ENCODE peak calls at places on chromosomes 7 and 10, in seven cellular contexts. W, L, O, M, P, S and H are unnamed samples.

GRCh38 chr10:70458329-70459060 is 17.0 kb upstream of the NODAL start:
- DNase-seq in O (peak), S (no peak), L (peak), W (peak), M (peak), P (peak), H (peak)

GRCh38 chr10:77846718-77847311 is 79.7 kb downstream of the DLG5 start:
- DNase-seq in S (peak), P (peak), O (peak), L (peak), M (peak), W (peak), H (peak)

GRCh38 chr7:77940647-77941046 is 142.1 kb downstream of the PHTF2 start:
- DNase-seq in P (no peak), M (peak), O (peak), S (peak), W (peak), L (peak), H (no peak)

GRCh38 chr7:82345886-82346285 is 97.7 kb downstream of the CACNA2D1 start:
- DNase-seq in M (no peak), O (no peak), P (no peak), S (no peak), W (no peak), L (no peak), H (no peak)

GRCh38 chr7:16268821-16269768 is 152.2 kb downstream of the CRPPA start:
- DNase-seq in O (no peak), W (peak), L (peak), M (peak), S (peak), P (no peak), H (no peak)

GRCh38 chr7:86199881-86200280 is 443.8 kb upstream of the GRM3 start:
- DNase-seq in O (no peak), W (no peak), M (no peak), P (no peak), L (no peak), S (no peak), H (no peak)

GRCh38 chr7:106858618-106859532 is 6.2 kb upstream of the PIK3CG start:
- DNase-seq in W (no peak), M (no peak), S (no peak), L (no peak), O (no peak), P (no peak), H (no peak)

GRCh38 chr7:151351967-151352366 is 10.4 kb downstream of the NUB1 start:
- DNase-seq in O (no peak), W (no peak), L (no peak), S (no peak), P (no peak), M (no peak), H (no peak)

GRCh38 chr10:100826983-100827818 is 81.8 kb downstream of the PAX2 start:
- DNase-seq in M (no peak), S (no peak), L (peak), W (no peak), O (no peak), P (peak), H (no peak)

GRCh38 chr10:5343979-5344378 is 20.8 kb upstream of the UCN3 start:
- DNase-seq in S (no peak), M (no peak), P (no peak), W (no peak), O (no peak), L (no peak), H (no peak)

GRCh38 chr7:121913947-121914346 is 41.0 kb downstream of the PTPRZ1 start:
- DNase-seq in P (no peak), M (no peak), O (no peak), L (no peak), S (no peak), W (no peak), H (no peak)

GRCh38 chr10:130742936-130743675 is 568.4 kb downstream of the TCERG1L start:
- DNase-seq in S (no peak), W (no peak), M (no peak), L (peak), P (peak), O (no peak), H (peak)

GRCh38 chr10:100749309-100750217 is 4.2 kb downstream of the PAX2 start:
- DNase-seq in O (peak), M (no peak), S (no peak), P (no peak), L (no peak), W (no peak), H (peak)

GRCh38 chr7:30244340-30244739 is 40.1 kb upstream of the ZNRF2 start:
- DNase-seq in M (no peak), P (no peak), L (no peak), S (no peak), W (no peak), O (no peak), H (no peak)

GRCh38 chr7:80392229-80393169 is 119.4 kb downstream of the GNAT3 start:
- DNase-seq in O (no peak), P (no peak), M (peak), S (no peak), W (peak), L (no peak), H (no peak)
- H2AK5ac ChIP-seq in O (no peak), P (no peak), M (no peak), S (no peak), W (no peak), L (no peak), H (no peak)

DNA sequence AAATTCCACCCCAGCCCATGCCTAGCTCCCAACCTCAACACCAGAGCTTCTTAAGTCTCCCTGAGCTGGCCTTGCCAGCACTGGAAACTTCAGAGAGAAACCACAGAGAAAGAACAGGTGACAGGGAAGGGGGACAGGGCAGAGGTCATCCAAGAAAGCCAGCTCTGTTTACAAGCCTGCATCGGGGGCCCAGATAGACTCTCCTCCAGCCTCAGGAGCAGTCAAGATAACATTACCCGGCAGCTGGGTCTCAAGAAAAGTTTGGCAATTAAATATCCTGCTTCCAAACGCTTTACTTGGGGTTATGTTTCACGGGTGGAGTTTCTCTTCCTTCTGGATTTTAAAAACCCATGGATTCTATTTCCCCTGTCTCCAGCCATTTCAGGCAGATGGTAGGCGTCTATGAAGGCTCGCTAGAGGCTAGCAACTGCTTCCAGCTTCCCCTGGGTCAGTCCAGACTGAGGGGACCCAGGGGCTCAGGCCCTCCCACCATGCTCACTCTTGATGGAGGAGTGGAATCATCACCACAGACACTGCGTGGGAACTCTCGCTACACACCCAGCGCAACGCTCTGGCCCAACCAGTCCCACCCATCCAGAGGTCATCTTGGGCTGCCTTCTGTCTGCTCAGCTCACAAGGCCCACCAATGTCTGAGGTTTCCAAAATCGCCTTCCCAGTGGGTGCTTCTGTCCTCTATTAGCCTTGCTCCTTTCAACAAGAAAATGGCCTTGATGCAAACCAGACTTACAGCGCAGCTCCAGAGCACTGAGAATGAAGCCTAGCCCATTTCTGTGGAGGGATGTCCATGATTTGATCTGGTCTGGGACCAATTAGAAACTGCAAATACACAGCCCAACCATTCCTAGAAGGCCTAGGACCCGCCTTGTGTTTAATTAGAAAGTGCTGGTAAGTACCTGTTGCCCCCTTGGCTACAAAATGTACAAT is 48.7 kb downstream of the SH3PXD2A start:
- DNase-seq in S (no peak), O (no peak), W (no peak), P (no peak), M (no peak), L (no peak), H (no peak)
- H2AK5ac ChIP-seq in S (no peak), O (peak), W (no peak), P (no peak), M (no peak), L (peak), H (no peak)

DNA sequence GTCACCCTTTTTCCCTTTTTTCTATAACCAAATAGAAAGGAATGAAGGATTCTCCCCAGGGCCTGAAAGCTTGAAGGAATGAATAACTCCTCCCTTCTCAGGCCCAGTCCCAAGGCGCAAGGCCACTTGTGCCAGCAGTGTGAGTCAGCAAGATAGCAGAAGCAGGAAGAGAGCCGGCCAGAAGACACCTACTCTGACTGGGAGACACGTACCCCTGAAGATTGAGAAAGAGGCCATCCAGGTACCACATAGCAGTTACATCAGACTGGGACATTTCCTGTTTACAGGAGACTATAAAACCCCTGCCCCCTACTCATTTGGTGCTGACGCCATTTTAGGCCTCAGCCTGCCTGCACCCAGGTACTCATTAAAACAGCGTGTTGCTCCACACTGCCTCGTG is 65.5 kb downstream of the LRRC17 start:
- DNase-seq in S (peak), W (peak), P (no peak), L (peak), O (no peak), M (peak), H (no peak)
- H2AK5ac ChIP-seq in S (no peak), W (peak), P (no peak), L (no peak), O (no peak), M (no peak), H (peak)

GRCh38 chr7:44042221-44042620 is 2.3 kb upstream of the DBNL start:
- DNase-seq in P (no peak), M (no peak), O (no peak), W (no peak), L (no peak), S (no peak), H (no peak)
- H2AK5ac ChIP-seq in P (no peak), M (no peak), O (no peak), W (no peak), L (no peak), S (no peak), H (no peak)

DNA sequence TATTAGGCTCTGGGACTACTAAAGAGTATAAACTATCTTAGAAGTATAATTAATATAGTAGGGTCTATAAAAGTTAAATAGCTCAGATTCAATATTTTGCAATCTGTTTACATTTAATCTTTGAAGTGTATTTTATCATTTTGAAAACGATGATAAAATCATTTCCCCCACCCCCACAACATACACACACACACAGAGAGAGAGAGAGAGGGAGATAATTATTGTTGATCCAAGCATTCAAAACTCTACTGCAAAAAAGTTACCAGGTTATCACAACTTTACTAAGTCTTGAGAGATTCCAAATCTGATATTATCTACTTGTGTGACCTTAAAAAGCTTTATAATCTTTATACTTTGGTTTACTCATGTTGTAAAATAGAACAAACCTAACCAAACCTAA is 14.0 kb downstream of the ZNF800 start:
- DNase-seq in W (no peak), M (no peak), O (no peak), P (no peak), L (no peak), S (no peak), H (no peak)
- H2AK5ac ChIP-seq in W (no peak), M (no peak), O (no peak), P (no peak), L (no peak), S (no peak), H (no peak)